ENCODE peak calls at places on chromosomes 6 and 20, in nine cellular contexts. One of them, this sample, is unnamed.

GRCh38 chr6:152263582-152263981 is 373.6 kb downstream of the SYNE1 start:
- DNase-seq in GDM1: no peak
- DNase-seq in neural progenitor cell: no peak
- DNase-seq in HTR-8/SVneo: no peak
- DNase-seq in psoas muscle: no peak
- DNase-seq in A549: no peak
- DNase-seq in PC-9: no peak
- DNase-seq in head of caudate nucleus: no peak
- DNase-seq in RWPE1: no peak
- DNase-seq in this sample: no peak

GRCh38 chr20:14093652-14094051 is 98.3 kb downstream of the MACROD2 start:
- DNase-seq in GDM1: no peak
- DNase-seq in neural progenitor cell: no peak
- DNase-seq in HTR-8/SVneo: no peak
- DNase-seq in psoas muscle: no peak
- DNase-seq in A549: no peak
- DNase-seq in PC-9: no peak
- DNase-seq in head of caudate nucleus: no peak
- DNase-seq in RWPE1: no peak
- DNase-seq in this sample: no peak

GRCh38 chr6:161035981-161036263 is 44.4 kb downstream of the MAP3K4 start:
- DNase-seq in GDM1: no peak
- DNase-seq in neural progenitor cell: no peak
- DNase-seq in HTR-8/SVneo: no peak
- DNase-seq in psoas muscle: no peak
- DNase-seq in A549: no peak
- DNase-seq in PC-9: no peak
- DNase-seq in head of caudate nucleus: no peak
- DNase-seq in RWPE1: no peak
- DNase-seq in this sample: no peak

GRCh38 chr20:62066339-62066982 is 780 bp upstream of the TAF4 start:
- DNase-seq in GDM1: peak; percentile 25
- DNase-seq in neural progenitor cell: peak; percentile 88
- DNase-seq in HTR-8/SVneo: peak; percentile 81
- DNase-seq in psoas muscle: peak; percentile 72
- DNase-seq in A549: peak; percentile 61
- DNase-seq in PC-9: peak; percentile 45
- DNase-seq in head of caudate nucleus: peak; percentile 68
- DNase-seq in RWPE1: peak; percentile 66
- DNase-seq in this sample: peak; percentile 80

GRCh38 chr20:63738687-63739128 is 868 bp upstream of the SLC2A4RG start:
- DNase-seq in GDM1: no peak
- DNase-seq in neural progenitor cell: peak; percentile 90
- DNase-seq in HTR-8/SVneo: no peak
- DNase-seq in psoas muscle: peak; percentile 86
- DNase-seq in A549: no peak
- DNase-seq in PC-9: no peak
- DNase-seq in head of caudate nucleus: peak; percentile 54
- DNase-seq in RWPE1: no peak
- DNase-seq in this sample: peak; percentile 80

GRCh38 chr20:11249239-11249638 is 575.4 kb upstream of the JAG1 start:
- DNase-seq in GDM1: no peak
- DNase-seq in neural progenitor cell: no peak
- DNase-seq in HTR-8/SVneo: no peak
- DNase-seq in psoas muscle: no peak
- DNase-seq in A549: no peak
- DNase-seq in PC-9: no peak
- DNase-seq in head of caudate nucleus: no peak
- DNase-seq in RWPE1: no peak
- DNase-seq in this sample: no peak

GRCh38 chr20:21259346-21259745 is 43.8 kb upstream of the XRN2 start:
- DNase-seq in GDM1: no peak
- DNase-seq in neural progenitor cell: no peak
- DNase-seq in HTR-8/SVneo: no peak
- DNase-seq in psoas muscle: no peak
- DNase-seq in A549: no peak
- DNase-seq in PC-9: no peak
- DNase-seq in head of caudate nucleus: peak; percentile 74
- DNase-seq in RWPE1: no peak
- DNase-seq in this sample: no peak

GRCh38 chr6:133787859-133788505 is 100.9 kb upstream of the TCF21 start:
- DNase-seq in GDM1: no peak
- DNase-seq in neural progenitor cell: no peak
- DNase-seq in HTR-8/SVneo: no peak
- DNase-seq in psoas muscle: no peak
- DNase-seq in A549: no peak
- DNase-seq in PC-9: no peak
- DNase-seq in head of caudate nucleus: no peak
- DNase-seq in RWPE1: no peak
- DNase-seq in this sample: no peak

GRCh38 chr20:61387204-61387958 is 135.3 kb downstream of the CDH4 start:
- DNase-seq in GDM1: no peak
- DNase-seq in neural progenitor cell: peak; percentile 52
- DNase-seq in HTR-8/SVneo: no peak
- DNase-seq in psoas muscle: no peak
- DNase-seq in A549: peak; percentile 22
- DNase-seq in PC-9: no peak
- DNase-seq in head of caudate nucleus: no peak
- DNase-seq in RWPE1: peak; percentile 98
- DNase-seq in this sample: no peak

GRCh38 chr6:11166948-11167347 is 55.4 kb upstream of the ERVFRD-1 start:
- DNase-seq in GDM1: no peak
- DNase-seq in neural progenitor cell: no peak
- DNase-seq in HTR-8/SVneo: no peak
- DNase-seq in psoas muscle: no peak
- DNase-seq in A549: no peak
- DNase-seq in PC-9: no peak
- DNase-seq in head of caudate nucleus: no peak
- DNase-seq in RWPE1: no peak
- DNase-seq in this sample: no peak

GRCh38 chr6:107115695-107116327 is 496 bp upstream of the BEND3 start:
- DNase-seq in GDM1: no peak
- DNase-seq in neural progenitor cell: peak; percentile 89
- DNase-seq in HTR-8/SVneo: peak; percentile 59
- DNase-seq in psoas muscle: no peak
- DNase-seq in A549: peak; percentile 35
- DNase-seq in PC-9: no peak
- DNase-seq in head of caudate nucleus: peak; percentile 47
- DNase-seq in RWPE1: peak; percentile 35
- DNase-seq in this sample: peak; percentile 30

GRCh38 chr20:53736757-53737403 is 143.2 kb upstream of the ZNF217 start:
- DNase-seq in GDM1: no peak
- DNase-seq in neural progenitor cell: no peak
- DNase-seq in HTR-8/SVneo: no peak
- DNase-seq in psoas muscle: no peak
- DNase-seq in A549: no peak
- DNase-seq in PC-9: peak; percentile 62
- DNase-seq in head of caudate nucleus: no peak
- DNase-seq in RWPE1: no peak
- DNase-seq in this sample: no peak

GRCh38 chr20:42594659-42595058 is 595.0 kb downstream of the PTPRT start:
- DNase-seq in GDM1: no peak
- DNase-seq in neural progenitor cell: no peak
- DNase-seq in HTR-8/SVneo: no peak
- DNase-seq in psoas muscle: no peak
- DNase-seq in A549: no peak
- DNase-seq in PC-9: no peak
- DNase-seq in head of caudate nucleus: no peak
- DNase-seq in RWPE1: no peak
- DNase-seq in this sample: no peak

GRCh38 chr6:158669145-158670035 is 19.5 kb downstream of the SYTL3 start:
- DNase-seq in GDM1: no peak
- DNase-seq in neural progenitor cell: no peak
- DNase-seq in HTR-8/SVneo: no peak
- DNase-seq in psoas muscle: no peak
- DNase-seq in A549: no peak
- DNase-seq in PC-9: no peak
- DNase-seq in head of caudate nucleus: no peak
- DNase-seq in RWPE1: peak; percentile 20
- DNase-seq in this sample: no peak

GRCh38 chr20:25218492-25218891 is 23.0 kb downstream of the ENTPD6 start:
- DNase-seq in GDM1: no peak
- DNase-seq in neural progenitor cell: no peak
- DNase-seq in HTR-8/SVneo: no peak
- DNase-seq in psoas muscle: no peak
- DNase-seq in A549: no peak
- DNase-seq in PC-9: no peak
- DNase-seq in head of caudate nucleus: no peak
- DNase-seq in RWPE1: no peak
- DNase-seq in this sample: no peak

GRCh38 chr6:37061157-37061804 is 55.8 kb downstream of the FGD2 start:
- DNase-seq in GDM1: no peak
- DNase-seq in neural progenitor cell: no peak
- DNase-seq in HTR-8/SVneo: no peak
- DNase-seq in psoas muscle: peak; percentile 88
- DNase-seq in A549: no peak
- DNase-seq in PC-9: no peak
- DNase-seq in head of caudate nucleus: peak; percentile 65
- DNase-seq in RWPE1: no peak
- DNase-seq in this sample: peak; percentile 53